ENCODE peak calls at places on chromosomes 12 and 14, in six cellular contexts. K, R, C, P, V and X are unnamed samples.

GRCh38 chr14:90444077-90444696 is 47.4 kb downstream of the CALM1 start:
- DNase-seq in K (no peak), R (peak; percentile 80), C (no peak), P (no peak), V (no peak), X (no peak)

GRCh38 chr12:124762791-124763593 is 100.7 kb downstream of the SCARB1 start:
- DNase-seq in K (no peak), R (no peak), C (no peak), P (no peak), V (no peak), X (no peak)

GRCh38 chr12:66409195-66409871 is 107.0 kb downstream of the HELB start:
- DNase-seq in K (peak; percentile 84), R (no peak), C (peak; percentile 17), P (peak; percentile 37), V (peak; percentile 46), X (no peak)

GRCh38 chr14:38238881-38239280 is 17.0 kb downstream of the CLEC14A start:
- DNase-seq in K (no peak), R (no peak), C (no peak), P (no peak), V (no peak), X (no peak)

GRCh38 chr12:21852251-21852650 is 77.7 kb upstream of the KCNJ8 start:
- DNase-seq in K (no peak), R (no peak), C (no peak), P (peak; percentile 3), V (no peak), X (no peak)

GRCh38 chr12:88566430-88566829 is 13.8 kb downstream of the KITLG start:
- DNase-seq in K (no peak), R (no peak), C (no peak), P (no peak), V (no peak), X (no peak)

GRCh38 chr14:65170318-65170717 is 68.0 kb upstream of the MAX start:
- DNase-seq in K (no peak), R (no peak), C (no peak), P (no peak), V (no peak), X (no peak)

GRCh38 chr12:79934309-79935020 is 432 bp downstream of the PPP1R12A start:
- DNase-seq in K (peak; percentile 90), R (no peak), C (no peak), P (peak; percentile 14), V (peak; percentile 58), X (peak; percentile 44)

GRCh38 chr14:53971501-53971900 is 14.9 kb upstream of the BMP4 start:
- DNase-seq in K (no peak), R (no peak), C (no peak), P (no peak), V (no peak), X (no peak)

GRCh38 chr14:60756847-60757246 is 22.3 kb downstream of the MNAT1 start:
- DNase-seq in K (no peak), R (no peak), C (no peak), P (no peak), V (no peak), X (no peak)

GRCh38 chr12:22100952-22101748 is 55.1 kb downstream of the CMAS start:
- DNase-seq in K (peak; percentile 89), R (peak; percentile 9), C (no peak), P (no peak), V (peak; percentile 53), X (no peak)

GRCh38 chr12:12835378-12836145 is 22.4 kb downstream of the DDX47 start:
- DNase-seq in K (no peak), R (peak; percentile 81), C (no peak), P (no peak), V (no peak), X (no peak)

GRCh38 chr14:56126514-56126913 is 8.3 kb downstream of the PELI2 start:
- DNase-seq in K (no peak), R (no peak), C (no peak), P (no peak), V (no peak), X (no peak)

GRCh38 chr14:66624319-66624937 is 116.5 kb downstream of the GPHN start:
- DNase-seq in K (peak; percentile 80), R (no peak), C (no peak), P (peak; percentile 23), V (peak; percentile 56), X (no peak)

GRCh38 chr14:93980464-93981201 is 4.3 kb upstream of the ASB2 start:
- DNase-seq in K (no peak), R (no peak), C (no peak), P (no peak), V (no peak), X (no peak)

GRCh38 chr12:47035459-47035858 is 44.0 kb upstream of the PCED1B start:
- DNase-seq in K (no peak), R (no peak), C (no peak), P (no peak), V (no peak), X (no peak)

GRCh38 chr12:90938451-90938850 is 16.5 kb downstream of the CCER1 start:
- DNase-seq in K (no peak), R (peak; percentile 51), C (no peak), P (no peak), V (no peak), X (no peak)

GRCh38 chr12:54588892-54589291 is 433 bp upstream of the PPP1R1A start:
- DNase-seq in K (no peak), R (no peak), C (no peak), P (no peak), V (no peak), X (no peak)

GRCh38 chr14:104821229-104821945 is 20.5 kb downstream of the ZBTB42 start:
- DNase-seq in K (no peak), R (no peak), C (no peak), P (no peak), V (no peak), X (no peak)

GRCh38 chr12:80837342-80837978 is 100.3 kb downstream of the LIN7A start:
- DNase-seq in K (peak; percentile 84), R (peak; percentile 14), C (no peak), P (no peak), V (peak; percentile 28), X (no peak)

GRCh38 chr12:121804417-121805111 is 755 bp downstream of the SETD1B start:
- DNase-seq in K (peak; percentile 77), R (no peak), C (no peak), P (no peak), V (no peak), X (peak; percentile 55)

GRCh38 chr12:119780786-119781434 is 96.2 kb downstream of the CIT start:
- DNase-seq in K (peak; percentile 82), R (peak; percentile 29), C (no peak), P (no peak), V (peak; percentile 45), X (no peak)

GRCh38 chr14:90677484-90678045 is 138.7 kb downstream of the TTC7B start:
- DNase-seq in K (no peak), R (no peak), C (no peak), P (no peak), V (no peak), X (no peak)

GRCh38 chr14:92492261-92492660 is 21.3 kb upstream of the RIN3 start:
- DNase-seq in K (no peak), R (no peak), C (no peak), P (no peak), V (no peak), X (no peak)

GRCh38 chr14:68394719-68395117 is 398.1 kb downstream of the ZFP36L1 start:
- DNase-seq in K (no peak), R (no peak), C (no peak), P (no peak), V (no peak), X (no peak)

GRCh38 chr12:55997535-55997859 is 421 bp downstream of the SUOX start:
- DNase-seq in K (no peak), R (no peak), C (no peak), P (no peak), V (peak; percentile 10), X (no peak)

GRCh38 chr12:55995366-55995765 is 1.7 kb upstream of the SUOX start:
- DNase-seq in K (no peak), R (no peak), C (no peak), P (no peak), V (no peak), X (no peak)

GRCh38 chr12:55996201-55996714 is 818 bp upstream of the SUOX start:
- DNase-seq in K (peak; percentile 81), R (no peak), C (no peak), P (no peak), V (peak; percentile 52), X (peak; percentile 38)

GRCh38 chr12:55993454-55993853 is 3.6 kb upstream of the SUOX start:
- DNase-seq in K (no peak), R (no peak), C (no peak), P (no peak), V (no peak), X (no peak)

GRCh38 chr12:55996715-55997534 is at the start of gene SUOX:
- DNase-seq in K (peak; percentile 100), R (peak; percentile 96), C (peak; percentile 89), P (peak; percentile 88), V (peak; percentile 90), X (peak; percentile 57)
- TF ChIP-seq CTCF in K (no peak), R (no peak), C (no peak), P (no peak), V (no peak), X (no peak)

GRCh38 chr14:21069388-21070082 is 569 bp upstream of the ARHGEF40 start:
- DNase-seq in K (peak; percentile 86), R (no peak), C (no peak), P (no peak), V (peak; percentile 26), X (no peak)
- TF ChIP-seq CTCF in K (no peak), R (no peak), C (no peak), P (no peak), V (no peak), X (no peak)

DNA sequence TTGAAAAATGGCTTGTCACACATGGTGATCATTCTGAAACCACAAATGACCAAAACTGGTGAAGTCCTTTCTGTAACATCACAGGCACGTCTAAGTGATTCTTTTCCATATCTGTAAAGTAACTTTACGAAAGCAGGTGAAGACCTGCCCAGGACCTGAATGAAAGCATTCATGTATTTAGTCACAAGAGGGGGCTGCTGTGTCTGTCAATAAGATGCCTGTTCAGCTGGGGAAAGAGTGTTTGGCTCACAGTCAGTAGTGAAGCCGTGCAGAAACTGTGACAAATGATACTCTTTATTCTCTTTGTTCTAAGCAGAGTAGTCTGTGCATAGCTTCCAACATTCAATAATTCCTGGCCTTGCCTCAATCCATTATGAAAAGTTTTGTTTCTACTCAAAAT is 373.5 kb upstream of the OR4E1 start:
- DNase-seq in K (no peak), R (no peak), C (no peak), P (no peak), V (peak; percentile 21), X (no peak)
- TF ChIP-seq CTCF in K (peak; percentile 73), R (peak; percentile 48), C (no peak), P (no peak), V (no peak), X (peak; percentile 38)

GRCh38 chr12:104243971-104244370 is 28.4 kb downstream of the TXNRD1 start:
- DNase-seq in K (no peak), R (no peak), C (no peak), P (no peak), V (no peak), X (no peak)

GRCh38 chr12:104243551-104243950 is 28.0 kb downstream of the TXNRD1 start:
- DNase-seq in K (no peak), R (no peak), C (peak; percentile 47), P (no peak), V (no peak), X (no peak)

GRCh38 chr12:104237930-104238329 is 22.4 kb downstream of the TXNRD1 start:
- DNase-seq in K (no peak), R (no peak), C (no peak), P (no peak), V (no peak), X (no peak)

GRCh38 chr12:104248444-104248843 is 32.9 kb downstream of the TXNRD1 start:
- DNase-seq in K (peak; percentile 75), R (no peak), C (no peak), P (no peak), V (no peak), X (no peak)

GRCh38 chr12:104242546-104243206 is 27.1 kb downstream of the TXNRD1 start:
- DNase-seq in K (no peak), R (no peak), C (no peak), P (no peak), V (no peak), X (no peak)
- TF ChIP-seq CTCF in K (no peak), R (no peak), C (no peak), P (no peak), V (no peak), X (no peak)